ENCODE peak calls at places on chromosomes 11 and 22, in seven cellular contexts. S is NCI-H1105 treated with DMSO at 0.1 percent for 48 hours, A is AG04450, J is BE2C, E is fibroblast of mammary gland, K is NCI-H2171 treated with DMSO at 0.1 percent for 48 hours, Y is posterior cingulate gyrus. P is an unnamed sample.

GRCh38 chr11:96714689-96715088 is 324.9 kb downstream of the JRKL start:
- DNase-seq in S (no peak), A (no peak), J (peak), E (no peak), K (no peak), Y (no peak), P (no peak)

GRCh38 chr11:103202048-103202651 is 92.9 kb downstream of the DYNC2H1 start:
- DNase-seq in S (peak), A (peak), J (no peak), E (peak), K (peak), Y (no peak), P (peak)

GRCh38 chr11:85822814-85823213 is 11.9 kb upstream of the SYTL2 start:
- DNase-seq in S (no peak), A (no peak), J (no peak), E (peak), K (no peak), Y (no peak), P (no peak)

GRCh38 chr11:64685536-64685935 is 37.5 kb downstream of the NRXN2 start:
- DNase-seq in S (no peak), A (no peak), J (no peak), E (no peak), K (no peak), Y (no peak), P (no peak)

GRCh38 chr11:37841016-37841415 is 1243.0 kb upstream of the RAG2 start:
- DNase-seq in S (no peak), A (no peak), J (no peak), E (no peak), K (no peak), Y (no peak), P (no peak)

GRCh38 chr11:130023204-130023603 is 20.6 kb upstream of the PRDM10 start:
- DNase-seq in S (no peak), A (no peak), J (peak), E (peak), K (peak), Y (no peak), P (peak)

GRCh38 chr22:49667236-49667635 is 160.4 kb downstream of the BRD1 start:
- DNase-seq in S (no peak), A (no peak), J (no peak), E (no peak), K (no peak), Y (no peak), P (no peak)

GRCh38 chr22:19105867-19106802 is 16.1 kb downstream of the DGCR2 start:
- DNase-seq in S (no peak), A (no peak), J (peak), E (no peak), K (no peak), Y (no peak), P (peak)

GRCh38 chr11:91299980-91300379 is 924.6 kb upstream of the FAT3 start:
- DNase-seq in S (no peak), A (no peak), J (no peak), E (peak), K (no peak), Y (no peak), P (peak)

GRCh38 chr22:31102441-31103081 is 4.8 kb downstream of the SELENOM start:
- DNase-seq in S (no peak), A (peak), J (no peak), E (peak), K (no peak), Y (no peak), P (peak)

GRCh38 chr11:33324211-33324985 is 67.2 kb downstream of the HIPK3 start:
- DNase-seq in S (no peak), A (no peak), J (no peak), E (no peak), K (no peak), Y (no peak), P (no peak)